ENCODE peak calls at places on chromosomes 6 and 20, in nine cellular contexts. V is activated CD4-positive, alpha-beta T cell treated with anti-CD3 and anti-CD28 coated beads, Interleukin-2, amount 10 ng/mL, durations not matched to agents 7 days and 5 days; P is NCI-H446; E is right lobe of liver; R is RPMI8226; O is A172; Z is stimulated activated naive B cell treated with anti-CD40 and anti-IgM and Interleukin-4, amounts not matched to agents 10 μg/mL and 1 μg/mL and 100 μg/mL, for 72 hours; J is AG04450; U is aorta. B is an unnamed sample.

GRCh38 chr6:89071036-89071435 is 9.5 kb upstream of the PNRC1 start:
- DNase-seq in V (no peak), P (no peak), E (no peak), R (no peak), O (no peak), Z (no peak), J (no peak), U (no peak), B (no peak)

GRCh38 chr6:17269840-17270239 is 11.3 kb upstream of the RBM24 start:
- DNase-seq in V (no peak), P (no peak), E (no peak), R (no peak), O (peak), Z (no peak), J (peak), U (no peak), B (no peak)

GRCh38 chr20:41654884-41655283 is 36.7 kb upstream of the CHD6 start:
- DNase-seq in V (no peak), P (no peak), E (no peak), R (no peak), O (peak), Z (no peak), J (no peak), U (no peak), B (peak)

GRCh38 chr6:53133961-53134360 is 14.7 kb downstream of the GCM1 start:
- DNase-seq in V (no peak), P (no peak), E (no peak), R (no peak), O (no peak), Z (no peak), J (no peak), U (no peak), B (no peak)

GRCh38 chr6:168030881-168031280 is 33.4 kb downstream of the KIF25 start:
- DNase-seq in V (no peak), P (no peak), E (no peak), R (no peak), O (no peak), Z (no peak), J (no peak), U (no peak), B (no peak)

GRCh38 chr6:163149535-163149848 is 265.0 kb upstream of the QKI start:
- DNase-seq in V (no peak), P (no peak), E (no peak), R (no peak), O (no peak), Z (no peak), J (no peak), U (no peak), B (no peak)

GRCh38 chr20:14959506-14960493 is 622.4 kb upstream of the FLRT3 start:
- DNase-seq in V (no peak), P (no peak), E (no peak), R (peak), O (no peak), Z (no peak), J (no peak), U (no peak), B (no peak)

GRCh38 chr6:169115632-169116031 is 138.0 kb downstream of the THBS2 start:
- DNase-seq in V (no peak), P (no peak), E (no peak), R (no peak), O (no peak), Z (no peak), J (no peak), U (no peak), B (no peak)

GRCh38 chr6:3368701-3369100 is 88.1 kb downstream of the SLC22A23 start:
- DNase-seq in V (no peak), P (no peak), E (no peak), R (peak), O (no peak), Z (no peak), J (no peak), U (no peak), B (no peak)

GRCh38 chr6:48736486-48737206 is 625.6 kb upstream of the PTCHD4 start:
- DNase-seq in V (no peak), P (no peak), E (no peak), R (no peak), O (no peak), Z (no peak), J (peak), U (no peak), B (no peak)

GRCh38 chr20:63125893-63126601 is 89.9 kb downstream of the YTHDF1 start:
- DNase-seq in V (no peak), P (no peak), E (peak), R (no peak), O (peak), Z (no peak), J (no peak), U (peak), B (no peak)

GRCh38 chr6:87482382-87482781 is 9.6 kb downstream of the SLC35A1 start:
- DNase-seq in V (no peak), P (no peak), E (no peak), R (no peak), O (no peak), Z (no peak), J (no peak), U (no peak), B (no peak)

GRCh38 chr6:151389640-151390275 is 1.6 kb downstream of the ZBTB2 start:
- DNase-seq in V (no peak), P (peak), E (no peak), R (peak), O (peak), Z (no peak), J (no peak), U (peak), B (peak)

GRCh38 chr6:132017921-132018320 is 66.7 kb upstream of the CCN2 start:
- DNase-seq in V (no peak), P (no peak), E (no peak), R (no peak), O (no peak), Z (no peak), J (no peak), U (no peak), B (no peak)

GRCh38 chr6:112233864-112234263 is 20.5 kb downstream of the LAMA4 start:
- DNase-seq in V (no peak), P (no peak), E (no peak), R (no peak), O (peak), Z (no peak), J (peak), U (no peak), B (no peak)

GRCh38 chr6:136551103-136551502 is 881 bp upstream of the MAP7 start:
- DNase-seq in V (no peak), P (no peak), E (no peak), R (no peak), O (no peak), Z (no peak), J (no peak), U (no peak), B (no peak)

GRCh38 chr20:21555470-21556120 is 41.7 kb upstream of the NKX2-2 start:
- DNase-seq in V (no peak), P (no peak), E (no peak), R (no peak), O (no peak), Z (no peak), J (no peak), U (no peak), B (no peak)

GRCh38 chr6:10146723-10147451 is 268.0 kb downstream of the TFAP2A start:
- DNase-seq in V (no peak), P (no peak), E (no peak), R (peak), O (peak), Z (no peak), J (no peak), U (no peak), B (peak)

GRCh38 chr6:45483501-45483900 is 105.8 kb upstream of the SUPT3H start:
- DNase-seq in V (no peak), P (no peak), E (no peak), R (no peak), O (no peak), Z (no peak), J (no peak), U (no peak), B (no peak)

GRCh38 chr20:22245139-22245538 is 339.2 kb downstream of the FOXA2 start:
- DNase-seq in V (no peak), P (no peak), E (no peak), R (no peak), O (no peak), Z (no peak), J (no peak), U (no peak), B (no peak)

GRCh38 chr6:105781248-105781647 is 304.9 kb upstream of the PRDM1 start:
- DNase-seq in V (no peak), P (no peak), E (no peak), R (no peak), O (no peak), Z (no peak), J (no peak), U (no peak), B (no peak)

GRCh38 chr6:154404791-154405400 is 48.3 kb upstream of the IPCEF1 start:
- DNase-seq in V (no peak), P (no peak), E (no peak), R (no peak), O (peak), Z (no peak), J (no peak), U (no peak), B (no peak)

GRCh38 chr6:34234667-34235604 is 1.7 kb upstream of the HMGA1 start:
- DNase-seq in V (peak), P (no peak), E (peak), R (no peak), O (no peak), Z (no peak), J (no peak), U (peak), B (no peak)

GRCh38 chr6:144993870-144994269 is 708.7 kb downstream of the UTRN start:
- DNase-seq in V (no peak), P (no peak), E (no peak), R (no peak), O (peak), Z (no peak), J (no peak), U (no peak), B (no peak)

GRCh38 chr20:7851031-7851490 is 89.2 kb downstream of the HAO1 start:
- DNase-seq in V (no peak), P (no peak), E (no peak), R (no peak), O (no peak), Z (no peak), J (no peak), U (no peak), B (no peak)

GRCh38 chr6:159169193-159169555 is at the start of gene FNDC1:
- DNase-seq in V (peak), P (no peak), E (no peak), R (peak), O (no peak), Z (peak), J (no peak), U (peak), B (no peak)

GRCh38 chr20:63504642-63505041 is 5.8 kb upstream of the EEF1A2 start:
- DNase-seq in V (no peak), P (no peak), E (no peak), R (no peak), O (no peak), Z (no peak), J (no peak), U (peak), B (no peak)

GRCh38 chr20:51938557-51939324 is 136.4 kb upstream of the SALL4 start:
- DNase-seq in V (no peak), P (peak), E (no peak), R (no peak), O (no peak), Z (no peak), J (no peak), U (no peak), B (no peak)